ENCODE peak calls at places on chromosomes 16 and 17, in five cellular contexts. E is GF-D8; N is T47D; K is stimulated activated CD8-positive, alpha-beta memory T cell treated with anti-CD3 and anti-CD28 coated beads, Interleukin-4, amount 100 ng/mL, for 48 hours; A is GM19239. Y is an unnamed sample.

GRCh38 chr16:8998114-8998513 is 34.4 kb upstream of the USP7 start:
- DNase-seq in E (no peak), N (no peak), K (no peak), A (no peak), Y (no peak)

GRCh38 chr16:12752159-12752558 is 51.5 kb downstream of the CPPED1 start:
- DNase-seq in E (no peak), N (no peak), K (no peak), A (no peak), Y (no peak)

GRCh38 chr17:74361613-74362391 is at the start of gene BTBD17:
- DNase-seq in E (no peak), N (no peak), K (peak; percentile 63), A (no peak), Y (peak; percentile 86)

GRCh38 chr17:79036609-79037008 is 12.6 kb downstream of the C1QTNF1 start:
- DNase-seq in E (no peak), N (no peak), K (no peak), A (no peak), Y (no peak)

GRCh38 chr17:2705263-2705662 is 6.3 kb downstream of the CLUH start:
- DNase-seq in E (no peak), N (no peak), K (no peak), A (no peak), Y (no peak)

GRCh38 chr16:87316923-87317765 is at the start of gene C16orf95:
- DNase-seq in E (peak; percentile 79), N (peak; percentile 100), K (peak; percentile 98), A (peak; percentile 97), Y (peak; percentile 100)

GRCh38 chr16:58556678-58557077 is 41.4 kb downstream of the SETD6 start:
- DNase-seq in E (no peak), N (no peak), K (no peak), A (no peak), Y (no peak)

GRCh38 chr17:45409659-45410076 is 23.0 kb downstream of the ARHGAP27 start:
- DNase-seq in E (no peak), N (no peak), K (peak; percentile 47), A (no peak), Y (no peak)

GRCh38 chr16:3171181-3171854 is 16.7 kb upstream of the OR1F1 start:
- DNase-seq in E (no peak), N (no peak), K (peak; percentile 75), A (no peak), Y (no peak)

GRCh38 chr16:74035816-74036215 is 260.8 kb upstream of the PSMD7 start:
- DNase-seq in E (no peak), N (no peak), K (no peak), A (peak; percentile 8), Y (peak; percentile 20)

GRCh38 chr17:39740357-39741111 is 2.8 kb downstream of the GRB7 start:
- DNase-seq in E (no peak), N (no peak), K (no peak), A (no peak), Y (no peak)

GRCh38 chr16:46932802-46933201 is 40.7 kb downstream of the DNAJA2 start:
- DNase-seq in E (peak; percentile 74), N (no peak), K (no peak), A (no peak), Y (no peak)

GRCh38 chr17:75313941-75314550 is 24.8 kb upstream of the SLC25A19 start:
- DNase-seq in E (peak; percentile 40), N (no peak), K (no peak), A (no peak), Y (no peak)

GRCh38 chr17:19928299-19928698 is 49.3 kb downstream of the AKAP10 start:
- DNase-seq in E (no peak), N (no peak), K (no peak), A (no peak), Y (no peak)

GRCh38 chr16:57575468-57576277 is 33.2 kb downstream of the ADGRG5 start:
- DNase-seq in E (no peak), N (no peak), K (no peak), A (no peak), Y (no peak)

GRCh38 chr17:2442166-2442565 is 41.3 kb upstream of the MNT start:
- DNase-seq in E (no peak), N (no peak), K (no peak), A (no peak), Y (no peak)

GRCh38 chr17:50589112-50589712 is 28.7 kb downstream of the CACNA1G start:
- DNase-seq in E (no peak), N (no peak), K (no peak), A (no peak), Y (no peak)

GRCh38 chr17:61335105-61335844 is 64.4 kb upstream of the TBX2 start:
- DNase-seq in E (no peak), N (no peak), K (no peak), A (no peak), Y (no peak)

GRCh38 chr16:53282975-53283946 is 151.0 kb upstream of the RBL2 start:
- DNase-seq in E (no peak), N (peak; percentile 12), K (no peak), A (no peak), Y (peak; percentile 35)

GRCh38 chr16:31350275-31351005 is 4.5 kb upstream of the ITGAX start:
- DNase-seq in E (no peak), N (no peak), K (no peak), A (no peak), Y (no peak)

GRCh38 chr17:82647593-82648164 is 565 bp downstream of the WDR45B start:
- DNase-seq in E (no peak), N (peak; percentile 60), K (peak; percentile 69), A (peak; percentile 37), Y (peak; percentile 54)

GRCh38 chr17:76834889-76835288 is 33.3 kb upstream of the MGAT5B start:
- DNase-seq in E (no peak), N (no peak), K (no peak), A (no peak), Y (no peak)

GRCh38 chr16:70437582-70438324 is 1.1 kb downstream of the ST3GAL2 start:
- DNase-seq in E (no peak), N (no peak), K (peak; percentile 46), A (no peak), Y (no peak)

GRCh38 chr16:84013787-84014569 is 28.6 kb downstream of the SLC38A8 start:
- DNase-seq in E (no peak), N (peak; percentile 83), K (peak; percentile 87), A (peak; percentile 47), Y (peak; percentile 77)

GRCh38 chr16:57485091-57485915 is 990 bp downstream of the DOK4 start:
- DNase-seq in E (no peak), N (no peak), K (no peak), A (no peak), Y (no peak)

Y was measured in HuH-7.